ENCODE peak calls at places on chromosomes 16 and 17, in six cellular contexts. One of them, this sample, is unnamed.

GRCh38 chr17:58100506-58100905 is 17.3 kb downstream of the DYNLL2 start:
- DNase-seq in NCI-H1105: no peak
- DNase-seq in left ventricle myocardium superior: no peak
- DNase-seq in stimulated activated CD8-positive, alpha-beta memory T cell treated with anti-CD3 and anti-CD28 coated beads, Interleukin-2, amount 100 ng/mL, for 1 hour: no peak
- DNase-seq in vagina: no peak
- DNase-seq in uterus: no peak
- DNase-seq in this sample: no peak

GRCh38 chr16:56388209-56388608 is 37.1 kb downstream of the AMFR start:
- DNase-seq in uterus: no peak
- DNase-seq in stimulated activated CD8-positive, alpha-beta memory T cell treated with anti-CD3 and anti-CD28 coated beads, Interleukin-2, amount 100 ng/mL, for 1 hour: no peak
- DNase-seq in NCI-H1105: no peak
- DNase-seq in vagina: no peak
- DNase-seq in left ventricle myocardium superior: no peak
- DNase-seq in this sample: no peak

GRCh38 chr17:63333869-63334268 is 112.2 kb downstream of the CYB561 start:
- DNase-seq in vagina: no peak
- DNase-seq in left ventricle myocardium superior: no peak
- DNase-seq in stimulated activated CD8-positive, alpha-beta memory T cell treated with anti-CD3 and anti-CD28 coated beads, Interleukin-2, amount 100 ng/mL, for 1 hour: no peak
- DNase-seq in NCI-H1105: no peak
- DNase-seq in uterus: no peak
- DNase-seq in this sample: no peak

GRCh38 chr16:66470556-66470955 is 43.5 kb downstream of the BEAN1 start:
- DNase-seq in uterus: no peak
- DNase-seq in stimulated activated CD8-positive, alpha-beta memory T cell treated with anti-CD3 and anti-CD28 coated beads, Interleukin-2, amount 100 ng/mL, for 1 hour: no peak
- DNase-seq in NCI-H1105: no peak
- DNase-seq in vagina: no peak
- DNase-seq in left ventricle myocardium superior: no peak
- DNase-seq in this sample: no peak

GRCh38 chr16:19389246-19389645 is 28.4 kb upstream of the TMC5 start:
- DNase-seq in vagina: no peak
- DNase-seq in left ventricle myocardium superior: peak
- DNase-seq in uterus: no peak
- DNase-seq in NCI-H1105: no peak
- DNase-seq in stimulated activated CD8-positive, alpha-beta memory T cell treated with anti-CD3 and anti-CD28 coated beads, Interleukin-2, amount 100 ng/mL, for 1 hour: peak
- DNase-seq in this sample: no peak

GRCh38 chr16:87973721-87974120 is 22.5 kb downstream of the BANP start:
- DNase-seq in left ventricle myocardium superior: no peak
- DNase-seq in vagina: no peak
- DNase-seq in stimulated activated CD8-positive, alpha-beta memory T cell treated with anti-CD3 and anti-CD28 coated beads, Interleukin-2, amount 100 ng/mL, for 1 hour: no peak
- DNase-seq in NCI-H1105: no peak
- DNase-seq in uterus: no peak
- DNase-seq in this sample: no peak

GRCh38 chr17:8871081-8871581 is 3.7 kb upstream of the PIK3R6 start:
- DNase-seq in stimulated activated CD8-positive, alpha-beta memory T cell treated with anti-CD3 and anti-CD28 coated beads, Interleukin-2, amount 100 ng/mL, for 1 hour: no peak
- DNase-seq in uterus: no peak
- DNase-seq in NCI-H1105: no peak
- DNase-seq in vagina: no peak
- DNase-seq in left ventricle myocardium superior: no peak
- DNase-seq in this sample: no peak

GRCh38 chr16:56477096-56477878 is 25.9 kb downstream of the OGFOD1 start:
- DNase-seq in uterus: no peak
- DNase-seq in stimulated activated CD8-positive, alpha-beta memory T cell treated with anti-CD3 and anti-CD28 coated beads, Interleukin-2, amount 100 ng/mL, for 1 hour: no peak
- DNase-seq in left ventricle myocardium superior: no peak
- DNase-seq in vagina: no peak
- DNase-seq in NCI-H1105: no peak
- DNase-seq in this sample: peak

GRCh38 chr17:72184805-72185204 is 64.0 kb downstream of the SOX9 start:
- DNase-seq in NCI-H1105: no peak
- DNase-seq in uterus: no peak
- DNase-seq in left ventricle myocardium superior: peak
- DNase-seq in vagina: no peak
- DNase-seq in stimulated activated CD8-positive, alpha-beta memory T cell treated with anti-CD3 and anti-CD28 coated beads, Interleukin-2, amount 100 ng/mL, for 1 hour: no peak
- DNase-seq in this sample: no peak

GRCh38 chr17:82598256-82599011 is 49.8 kb downstream of the WDR45B start:
- DNase-seq in stimulated activated CD8-positive, alpha-beta memory T cell treated with anti-CD3 and anti-CD28 coated beads, Interleukin-2, amount 100 ng/mL, for 1 hour: no peak
- DNase-seq in left ventricle myocardium superior: peak
- DNase-seq in uterus: no peak
- DNase-seq in vagina: no peak
- DNase-seq in NCI-H1105: no peak
- DNase-seq in this sample: peak

GRCh38 chr16:15518412-15519351 is 84.3 kb downstream of the BMERB1 start:
- DNase-seq in vagina: no peak
- DNase-seq in NCI-H1105: no peak
- DNase-seq in uterus: peak
- DNase-seq in stimulated activated CD8-positive, alpha-beta memory T cell treated with anti-CD3 and anti-CD28 coated beads, Interleukin-2, amount 100 ng/mL, for 1 hour: no peak
- DNase-seq in left ventricle myocardium superior: peak
- DNase-seq in this sample: no peak

GRCh38 chr17:35791681-35792350 is 3.6 kb downstream of the MMP28 start:
- DNase-seq in uterus: no peak
- DNase-seq in stimulated activated CD8-positive, alpha-beta memory T cell treated with anti-CD3 and anti-CD28 coated beads, Interleukin-2, amount 100 ng/mL, for 1 hour: no peak
- DNase-seq in left ventricle myocardium superior: no peak
- DNase-seq in vagina: no peak
- DNase-seq in NCI-H1105: no peak
- DNase-seq in this sample: no peak

This sample was measured in non-pigmented ciliary epithelial cell.